ENCODE peak calls at places on chromosome 10, in seven cellular contexts. J is tibial nerve; B is CD8-positive, alpha-beta T cell; Y is Calu3; K is left ventricle myocardium inferior; O is SK-N-SH; E is fibroblast of mammary gland. R is an unnamed sample.

GRCh38 chr10:6363516-6363915 is 160.8 kb downstream of the PFKFB3 start:
- DNase-seq in J (no peak), B (no peak), Y (no peak), K (no peak), O (no peak), E (no peak), R (no peak)

GRCh38 chr10:15227611-15228372 is 59.3 kb upstream of the NMT2 start:
- DNase-seq in J (no peak), B (no peak), Y (no peak), K (no peak), O (no peak), E (peak), R (no peak)

GRCh38 chr10:132133005-132133404 is 53.7 kb upstream of the DPYSL4 start:
- DNase-seq in J (no peak), B (no peak), Y (no peak), K (peak), O (peak), E (no peak), R (no peak)

GRCh38 chr10:66501356-66501755 is 424.5 kb upstream of the LRRTM3 start:
- DNase-seq in J (no peak), B (no peak), Y (no peak), K (no peak), O (no peak), E (no peak), R (no peak)

GRCh38 chr10:29141761-29142160 is 147.1 kb upstream of the LYZL1 start:
- DNase-seq in J (no peak), B (no peak), Y (peak), K (no peak), O (peak), E (no peak), R (no peak)

GRCh38 chr10:35428521-35428920 is 92.2 kb downstream of the CCNY start:
- DNase-seq in J (no peak), B (no peak), Y (no peak), K (no peak), O (no peak), E (no peak), R (no peak)

GRCh38 chr10:132115736-132116135 is 50.0 kb downstream of the JAKMIP3 start:
- DNase-seq in J (no peak), B (no peak), Y (no peak), K (peak), O (no peak), E (no peak), R (no peak)

GRCh38 chr10:88999629-89000028 is 9.0 kb downstream of the FAS start:
- DNase-seq in J (no peak), B (no peak), Y (no peak), K (no peak), O (no peak), E (peak), R (no peak)

GRCh38 chr10:36688717-36689116 is 436.7 kb upstream of the ANKRD30A start:
- DNase-seq in J (no peak), B (no peak), Y (no peak), K (no peak), O (no peak), E (no peak), R (no peak)

GRCh38 chr10:10508241-10508640 is 509.4 kb upstream of the CELF2 start:
- DNase-seq in J (no peak), B (no peak), Y (no peak), K (no peak), O (no peak), E (no peak), R (no peak)

GRCh38 chr10:61051356-61051755 is 107.4 kb upstream of the RHOBTB1 start:
- DNase-seq in J (no peak), B (no peak), Y (no peak), K (no peak), O (no peak), E (no peak), R (no peak)

DNA sequence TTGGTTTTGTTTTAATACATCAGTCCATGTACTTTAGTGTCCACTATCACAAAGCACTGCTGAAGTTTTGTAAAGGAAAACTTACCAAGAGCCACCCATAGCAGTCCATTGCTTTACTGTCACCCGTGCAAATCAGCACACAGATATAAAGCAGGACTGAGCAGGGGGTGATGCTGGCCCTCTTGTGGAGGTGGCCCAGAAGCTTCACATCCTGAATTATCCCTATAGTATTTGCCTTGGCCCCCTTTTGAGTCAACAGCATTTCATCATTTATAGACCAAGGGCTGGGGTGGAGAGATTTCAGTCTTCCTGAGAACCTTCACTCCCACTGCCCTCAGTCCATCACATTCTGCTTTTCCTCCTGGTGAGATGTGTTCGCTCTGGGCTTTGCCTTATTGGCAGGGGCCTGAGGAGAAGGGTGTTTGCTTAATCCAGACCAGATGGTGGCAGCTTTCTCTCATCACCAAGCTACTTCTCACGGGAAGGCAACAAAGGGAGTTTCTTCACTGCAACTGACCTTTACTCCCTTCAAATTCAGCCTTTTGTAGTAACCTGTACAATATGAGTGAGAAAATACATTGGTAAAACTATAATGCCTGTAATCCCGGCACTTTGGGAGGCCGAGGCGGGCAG is 47.7 kb downstream of the NOC3L start:
- DNase-seq in J (no peak), B (no peak), Y (no peak), K (no peak), O (peak), E (peak), R (no peak)
- TF ChIP-seq CTCF in J (no peak), B (no peak), Y (no peak), K (no peak), O (peak), E (peak), R (no peak)

DNA sequence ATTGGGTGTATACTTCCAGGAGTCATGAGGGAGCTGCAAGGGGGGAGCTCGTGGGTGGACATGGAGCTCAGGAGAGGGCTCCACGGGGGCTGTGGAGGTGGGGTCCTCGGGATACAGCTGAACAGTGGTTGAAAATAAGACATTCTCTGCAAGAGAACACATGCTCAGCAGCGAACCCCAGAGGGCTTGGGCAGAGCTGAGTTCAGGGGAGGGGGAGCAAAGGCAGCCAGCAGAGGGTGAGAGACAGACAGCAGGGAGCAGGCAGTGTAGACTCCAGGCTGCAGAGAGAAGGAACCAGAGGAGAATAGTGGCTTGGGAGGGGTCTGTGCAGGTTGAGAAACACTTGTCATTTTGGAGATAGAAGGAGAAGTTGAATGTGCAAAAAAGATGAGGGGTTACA is 73.0 kb upstream of the LRRC18 start:
- DNase-seq in J (no peak), B (no peak), Y (no peak), K (no peak), O (no peak), E (no peak), R (no peak)
- TF ChIP-seq CTCF in J (no peak), B (no peak), Y (no peak), K (no peak), O (no peak), E (no peak), R (no peak)

GRCh38 chr10:45001382-45002148 is 842 bp downstream of the ZNF22 start:
- DNase-seq in J (no peak), B (peak), Y (peak), K (peak), O (peak), E (peak), R (peak)
- TF ChIP-seq CTCF in J (no peak), B (no peak), Y (no peak), K (peak), O (peak), E (peak), R (peak)

GRCh38 chr10:84097787-84098353 is 41.4 kb upstream of the GHITM start:
- DNase-seq in J (no peak), B (no peak), Y (no peak), K (no peak), O (peak), E (peak), R (peak)
- TF ChIP-seq CTCF in J (peak), B (peak), Y (no peak), K (peak), O (peak), E (peak), R (peak)

GRCh38 chr10:78899098-78899754 is 169.5 kb upstream of the ZMIZ1 start:
- DNase-seq in J (no peak), B (no peak), Y (no peak), K (no peak), O (no peak), E (no peak), R (no peak)
- TF ChIP-seq CTCF in J (no peak), B (no peak), Y (no peak), K (no peak), O (no peak), E (no peak), R (no peak)

GRCh38 chr10:119139464-119140067 is 25.9 kb downstream of the SFXN4 start:
- DNase-seq in J (peak), B (peak), Y (peak), K (peak), O (peak), E (peak), R (peak)
- TF ChIP-seq CTCF in J (peak), B (peak), Y (no peak), K (peak), O (peak), E (peak), R (peak)

R was measured in MCF 10A.